ENCODE peak calls at places on chromosome 3, in six cellular contexts. One of them, this sample, is unnamed.

GRCh38 chr3:161171113-161171512 is 50.0 kb upstream of the NMD3 start:
- DNase-seq in effector memory CD4-positive, alpha-beta T cell: no peak
- DNase-seq in cardiac muscle cell: peak; percentile 87
- DNase-seq in PC-3: peak; percentile 71
- DNase-seq in tibial nerve: peak; percentile 40
- DNase-seq in ascending aorta: peak; percentile 80
- DNase-seq in this sample: peak; percentile 80

GRCh38 chr3:53056442-53056841 is 10.6 kb upstream of the SFMBT1 start:
- DNase-seq in effector memory CD4-positive, alpha-beta T cell: no peak
- DNase-seq in cardiac muscle cell: no peak
- DNase-seq in PC-3: peak; percentile 50
- DNase-seq in tibial nerve: no peak
- DNase-seq in ascending aorta: no peak
- DNase-seq in this sample: no peak

GRCh38 chr3:121073011-121073410 is 165.0 kb downstream of the STXBP5L start:
- DNase-seq in effector memory CD4-positive, alpha-beta T cell: no peak
- DNase-seq in cardiac muscle cell: no peak
- DNase-seq in PC-3: no peak
- DNase-seq in tibial nerve: no peak
- DNase-seq in ascending aorta: no peak
- DNase-seq in this sample: no peak

GRCh38 chr3:173411288-173412064 is 13.9 kb downstream of the NLGN1 start:
- DNase-seq in effector memory CD4-positive, alpha-beta T cell: no peak
- DNase-seq in cardiac muscle cell: peak; percentile 64
- DNase-seq in PC-3: peak; percentile 61
- DNase-seq in tibial nerve: peak; percentile 25
- DNase-seq in ascending aorta: no peak
- DNase-seq in this sample: peak; percentile 38

GRCh38 chr3:107271787-107272387 is 105.4 kb upstream of the CCDC54 start:
- DNase-seq in effector memory CD4-positive, alpha-beta T cell: no peak
- DNase-seq in cardiac muscle cell: peak; percentile 55
- DNase-seq in PC-3: peak; percentile 60
- DNase-seq in tibial nerve: no peak
- DNase-seq in ascending aorta: no peak
- DNase-seq in this sample: peak; percentile 55

GRCh38 chr3:17431477-17432045 is 310.9 kb downstream of the TBC1D5 start:
- DNase-seq in effector memory CD4-positive, alpha-beta T cell: no peak
- DNase-seq in cardiac muscle cell: peak; percentile 21
- DNase-seq in PC-3: no peak
- DNase-seq in tibial nerve: no peak
- DNase-seq in ascending aorta: no peak
- DNase-seq in this sample: no peak

GRCh38 chr3:152817400-152817799 is 17.5 kb upstream of the P2RY1 start:
- DNase-seq in effector memory CD4-positive, alpha-beta T cell: no peak
- DNase-seq in cardiac muscle cell: no peak
- DNase-seq in PC-3: no peak
- DNase-seq in tibial nerve: no peak
- DNase-seq in ascending aorta: no peak
- DNase-seq in this sample: no peak

GRCh38 chr3:127768346-127769008 is 53.8 kb downstream of the MGLL start:
- DNase-seq in effector memory CD4-positive, alpha-beta T cell: no peak
- DNase-seq in cardiac muscle cell: peak; percentile 92
- DNase-seq in PC-3: peak; percentile 95
- DNase-seq in tibial nerve: no peak
- DNase-seq in ascending aorta: peak; percentile 80
- DNase-seq in this sample: peak; percentile 95

GRCh38 chr3:195241592-195242355 is 29.2 kb downstream of the XXYLT1 start:
- DNase-seq in effector memory CD4-positive, alpha-beta T cell: no peak
- DNase-seq in cardiac muscle cell: no peak
- DNase-seq in PC-3: no peak
- DNase-seq in tibial nerve: no peak
- DNase-seq in ascending aorta: peak; percentile 40
- DNase-seq in this sample: no peak

GRCh38 chr3:149058602-149059001 is 27.7 kb downstream of the HLTF start:
- DNase-seq in effector memory CD4-positive, alpha-beta T cell: no peak
- DNase-seq in cardiac muscle cell: no peak
- DNase-seq in PC-3: no peak
- DNase-seq in tibial nerve: no peak
- DNase-seq in ascending aorta: no peak
- DNase-seq in this sample: no peak

GRCh38 chr3:141894524-141895176 is 18.2 kb downstream of the ATP1B3 start:
- DNase-seq in effector memory CD4-positive, alpha-beta T cell: no peak
- DNase-seq in cardiac muscle cell: peak; percentile 91
- DNase-seq in PC-3: peak; percentile 72
- DNase-seq in tibial nerve: no peak
- DNase-seq in ascending aorta: no peak
- DNase-seq in this sample: peak; percentile 87

GRCh38 chr3:176663819-176664218 is 533.5 kb downstream of the TBL1XR1 start:
- DNase-seq in effector memory CD4-positive, alpha-beta T cell: no peak
- DNase-seq in cardiac muscle cell: peak; percentile 87
- DNase-seq in PC-3: peak; percentile 74
- DNase-seq in tibial nerve: no peak
- DNase-seq in ascending aorta: no peak
- DNase-seq in this sample: peak; percentile 65

GRCh38 chr3:185992801-185993467 is 55.1 kb upstream of the TRA2B start:
- DNase-seq in effector memory CD4-positive, alpha-beta T cell: no peak
- DNase-seq in cardiac muscle cell: no peak
- DNase-seq in PC-3: no peak
- DNase-seq in tibial nerve: peak; percentile 24
- DNase-seq in ascending aorta: no peak
- DNase-seq in this sample: no peak

GRCh38 chr3:18645603-18646002 is 220.5 kb upstream of the SATB1 start:
- DNase-seq in effector memory CD4-positive, alpha-beta T cell: no peak
- DNase-seq in cardiac muscle cell: no peak
- DNase-seq in PC-3: no peak
- DNase-seq in tibial nerve: no peak
- DNase-seq in ascending aorta: no peak
- DNase-seq in this sample: no peak

GRCh38 chr3:134864644-134865043 is 69.6 kb downstream of the EPHB1 start:
- DNase-seq in effector memory CD4-positive, alpha-beta T cell: no peak
- DNase-seq in cardiac muscle cell: peak; percentile 28
- DNase-seq in PC-3: no peak
- DNase-seq in tibial nerve: no peak
- DNase-seq in ascending aorta: peak; percentile 62
- DNase-seq in this sample: no peak

GRCh38 chr3:71542548-71543370 is 40.8 kb downstream of the FOXP1 start:
- DNase-seq in effector memory CD4-positive, alpha-beta T cell: no peak
- DNase-seq in cardiac muscle cell: peak; percentile 95
- DNase-seq in PC-3: peak; percentile 60
- DNase-seq in tibial nerve: peak; percentile 68
- DNase-seq in ascending aorta: peak; percentile 92
- DNase-seq in this sample: peak; percentile 18

GRCh38 chr3:161051856-161052255 is 53.3 kb downstream of the B3GALNT1 start:
- DNase-seq in effector memory CD4-positive, alpha-beta T cell: no peak
- DNase-seq in cardiac muscle cell: no peak
- DNase-seq in PC-3: no peak
- DNase-seq in tibial nerve: no peak
- DNase-seq in ascending aorta: no peak
- DNase-seq in this sample: no peak

GRCh38 chr3:54928056-54928770 is at the start of gene LRTM1:
- DNase-seq in effector memory CD4-positive, alpha-beta T cell: no peak
- DNase-seq in cardiac muscle cell: no peak
- DNase-seq in PC-3: no peak
- DNase-seq in tibial nerve: no peak
- DNase-seq in ascending aorta: no peak
- DNase-seq in this sample: no peak

GRCh38 chr3:134592806-134593205 is 58.0 kb downstream of the KY start:
- DNase-seq in effector memory CD4-positive, alpha-beta T cell: no peak
- DNase-seq in cardiac muscle cell: no peak
- DNase-seq in PC-3: no peak
- DNase-seq in tibial nerve: no peak
- DNase-seq in ascending aorta: no peak
- DNase-seq in this sample: no peak

GRCh38 chr3:160091441-160091840 is 102.8 kb downstream of the IL12A start:
- DNase-seq in effector memory CD4-positive, alpha-beta T cell: no peak
- DNase-seq in cardiac muscle cell: no peak
- DNase-seq in PC-3: peak; percentile 26
- DNase-seq in tibial nerve: no peak
- DNase-seq in ascending aorta: no peak
- DNase-seq in this sample: no peak

GRCh38 chr3:134647902-134648760 is 2.7 kb downstream of the KY start:
- DNase-seq in effector memory CD4-positive, alpha-beta T cell: no peak
- DNase-seq in cardiac muscle cell: no peak
- DNase-seq in PC-3: no peak
- DNase-seq in tibial nerve: no peak
- DNase-seq in ascending aorta: no peak
- DNase-seq in this sample: no peak

GRCh38 chr3:105956311-105956710 is 87.5 kb upstream of the CBLB start:
- DNase-seq in effector memory CD4-positive, alpha-beta T cell: no peak
- DNase-seq in cardiac muscle cell: no peak
- DNase-seq in PC-3: peak; percentile 43
- DNase-seq in tibial nerve: no peak
- DNase-seq in ascending aorta: no peak
- DNase-seq in this sample: no peak

GRCh38 chr3:73716418-73716817 is 91.7 kb upstream of the PDZRN3 start:
- DNase-seq in effector memory CD4-positive, alpha-beta T cell: no peak
- DNase-seq in cardiac muscle cell: peak; percentile 20
- DNase-seq in PC-3: peak; percentile 32
- DNase-seq in tibial nerve: no peak
- DNase-seq in ascending aorta: no peak
- DNase-seq in this sample: peak; percentile 78

GRCh38 chr3:198080521-198081384 is 120.7 kb downstream of the LMLN start:
- DNase-seq in effector memory CD4-positive, alpha-beta T cell: peak; percentile 40
- DNase-seq in cardiac muscle cell: peak; percentile 76
- DNase-seq in PC-3: peak; percentile 87
- DNase-seq in tibial nerve: peak; percentile 20
- DNase-seq in ascending aorta: peak; percentile 79
- DNase-seq in this sample: peak; percentile 32

GRCh38 chr3:7385635-7386034 is 524.7 kb downstream of the GRM7 start:
- DNase-seq in effector memory CD4-positive, alpha-beta T cell: no peak
- DNase-seq in cardiac muscle cell: peak; percentile 16
- DNase-seq in PC-3: no peak
- DNase-seq in tibial nerve: no peak
- DNase-seq in ascending aorta: no peak
- DNase-seq in this sample: peak; percentile 7

GRCh38 chr3:56923546-56924224 is 121.9 kb upstream of the ARHGEF3 start:
- DNase-seq in effector memory CD4-positive, alpha-beta T cell: peak; percentile 21
- DNase-seq in cardiac muscle cell: peak; percentile 81
- DNase-seq in PC-3: peak; percentile 80
- DNase-seq in tibial nerve: peak; percentile 25
- DNase-seq in ascending aorta: no peak
- DNase-seq in this sample: peak; percentile 81

GRCh38 chr3:99699841-99700240 is 61.4 kb downstream of the COL8A1 start:
- DNase-seq in effector memory CD4-positive, alpha-beta T cell: no peak
- DNase-seq in cardiac muscle cell: peak; percentile 75
- DNase-seq in PC-3: no peak
- DNase-seq in tibial nerve: no peak
- DNase-seq in ascending aorta: no peak
- DNase-seq in this sample: peak; percentile 30

GRCh38 chr3:123031051-123031450 is 3.5 kb upstream of the SEMA5B start:
- DNase-seq in effector memory CD4-positive, alpha-beta T cell: no peak
- DNase-seq in cardiac muscle cell: no peak
- DNase-seq in PC-3: no peak
- DNase-seq in tibial nerve: no peak
- DNase-seq in ascending aorta: no peak
- DNase-seq in this sample: no peak

GRCh38 chr3:194632983-194633348 is 253 bp downstream of the TMEM44 start:
- DNase-seq in effector memory CD4-positive, alpha-beta T cell: no peak
- DNase-seq in cardiac muscle cell: peak; percentile 37
- DNase-seq in PC-3: no peak
- DNase-seq in tibial nerve: no peak
- DNase-seq in ascending aorta: peak; percentile 64
- DNase-seq in this sample: no peak

GRCh38 chr3:52721002-52721741 is 15.3 kb downstream of the SPCS1 start:
- DNase-seq in effector memory CD4-positive, alpha-beta T cell: no peak
- DNase-seq in cardiac muscle cell: peak; percentile 29
- DNase-seq in PC-3: no peak
- DNase-seq in tibial nerve: no peak
- DNase-seq in ascending aorta: no peak
- DNase-seq in this sample: no peak

GRCh38 chr3:161371441-161372320 is at the start of gene SPTSSB:
- DNase-seq in effector memory CD4-positive, alpha-beta T cell: no peak
- DNase-seq in cardiac muscle cell: peak; percentile 19
- DNase-seq in PC-3: peak; percentile 96
- DNase-seq in tibial nerve: no peak
- DNase-seq in ascending aorta: peak; percentile 64
- DNase-seq in this sample: peak; percentile 93

GRCh38 chr3:127337911-127338531 is 50.2 kb upstream of the PRR20G start:
- DNase-seq in effector memory CD4-positive, alpha-beta T cell: no peak
- DNase-seq in cardiac muscle cell: no peak
- DNase-seq in PC-3: no peak
- DNase-seq in tibial nerve: no peak
- DNase-seq in ascending aorta: no peak
- DNase-seq in this sample: no peak

GRCh38 chr3:58565621-58566397 is 11.4 kb downstream of the FAM107A start:
- DNase-seq in effector memory CD4-positive, alpha-beta T cell: no peak
- DNase-seq in cardiac muscle cell: no peak
- DNase-seq in PC-3: no peak
- DNase-seq in tibial nerve: no peak
- DNase-seq in ascending aorta: no peak
- DNase-seq in this sample: no peak

GRCh38 chr3:51686056-51686455 is 15.0 kb downstream of the TEX264 start:
- DNase-seq in effector memory CD4-positive, alpha-beta T cell: no peak
- DNase-seq in cardiac muscle cell: no peak
- DNase-seq in PC-3: no peak
- DNase-seq in tibial nerve: no peak
- DNase-seq in ascending aorta: no peak
- DNase-seq in this sample: no peak
- H3K36me3 ChIP-seq in effector memory CD4-positive, alpha-beta T cell: peaks cover 12% of the 10 kb centered on the region
- H3K36me3 ChIP-seq in cardiac muscle cell: peaks cover 6% of the 10 kb centered on the region
- H3K36me3 ChIP-seq in PC-3: peaks cover 16% of the 10 kb centered on the region
- H3K36me3 ChIP-seq in tibial nerve: peaks cover 73% of the 10 kb centered on the region
- H3K36me3 ChIP-seq in ascending aorta: peaks cover 20% of the 10 kb centered on the region
- H3K36me3 ChIP-seq in this sample: peaks cover 15% of the 10 kb centered on the region

GRCh38 chr3:47617061-47618010 is 38.7 kb upstream of the CSPG5 start:
- DNase-seq in effector memory CD4-positive, alpha-beta T cell: no peak
- DNase-seq in cardiac muscle cell: no peak
- DNase-seq in PC-3: peak; percentile 83
- DNase-seq in tibial nerve: no peak
- DNase-seq in ascending aorta: no peak
- DNase-seq in this sample: peak; percentile 4
- H3K36me3 ChIP-seq in effector memory CD4-positive, alpha-beta T cell: peaks cover 61% of the 10 kb centered on the region
- H3K36me3 ChIP-seq in cardiac muscle cell: peaks cover 34% of the 10 kb centered on the region
- H3K36me3 ChIP-seq in PC-3: peaks cover 38% of the 10 kb centered on the region
- H3K36me3 ChIP-seq in tibial nerve: peaks cover 77% of the 10 kb centered on the region
- H3K36me3 ChIP-seq in ascending aorta: peaks cover 27% of the 10 kb centered on the region
- H3K36me3 ChIP-seq in this sample: peaks cover 4% of the 10 kb centered on the region

GRCh38 chr3:157149136-157149696 is 10.7 kb downstream of the CCNL1 start:
- DNase-seq in effector memory CD4-positive, alpha-beta T cell: no peak
- DNase-seq in cardiac muscle cell: no peak
- DNase-seq in PC-3: no peak
- DNase-seq in tibial nerve: no peak
- DNase-seq in ascending aorta: no peak
- DNase-seq in this sample: no peak
- H3K36me3 ChIP-seq in effector memory CD4-positive, alpha-beta T cell: peaks cover 94% of the 10 kb centered on the region
- H3K36me3 ChIP-seq in cardiac muscle cell: peaks cover 82% of the 10 kb centered on the region
- H3K36me3 ChIP-seq in PC-3: peaks cover 90% of the 10 kb centered on the region
- H3K36me3 ChIP-seq in tibial nerve: peaks cover 94% of the 10 kb centered on the region
- H3K36me3 ChIP-seq in ascending aorta: peaks cover 71% of the 10 kb centered on the region
- H3K36me3 ChIP-seq in this sample: peaks cover 18% of the 10 kb centered on the region

DNA sequence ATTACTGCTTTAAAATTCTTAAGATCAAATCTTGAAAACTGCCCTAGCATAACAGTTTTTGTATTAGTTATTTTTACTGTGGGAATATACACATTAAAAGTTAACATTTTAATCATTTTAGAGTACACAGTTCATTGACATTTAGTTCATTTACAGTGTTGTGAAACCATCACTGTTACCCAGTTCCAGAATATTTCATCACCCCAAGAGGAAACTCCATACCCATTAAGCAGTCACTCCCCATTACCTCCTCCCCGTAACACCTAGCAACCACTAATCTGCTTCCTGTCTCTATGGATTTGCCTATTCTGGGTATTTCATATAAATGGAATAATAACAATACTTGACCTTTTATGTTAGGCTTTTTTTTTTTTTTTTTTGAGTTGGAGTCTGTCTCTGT is 164.1 kb upstream of the LRRFIP2 start:
- DNase-seq in effector memory CD4-positive, alpha-beta T cell: no peak
- DNase-seq in cardiac muscle cell: peak; percentile 72
- DNase-seq in PC-3: no peak
- DNase-seq in tibial nerve: no peak
- DNase-seq in ascending aorta: no peak
- DNase-seq in this sample: peak; percentile 32
- H3K36me3 ChIP-seq in effector memory CD4-positive, alpha-beta T cell: peaks cover 75% of the 10 kb centered on the region
- H3K36me3 ChIP-seq in cardiac muscle cell: peaks cover 69% of the 10 kb centered on the region
- H3K36me3 ChIP-seq in PC-3: peaks cover 58% of the 10 kb centered on the region
- H3K36me3 ChIP-seq in tibial nerve: peaks cover 91% of the 10 kb centered on the region
- H3K36me3 ChIP-seq in ascending aorta: peaks cover 54% of the 10 kb centered on the region
- H3K36me3 ChIP-seq in this sample: peaks cover 10% of the 10 kb centered on the region

This sample was measured in bronchial epithelial cell.